ENCODE peak calls at places on chromosomes 5 and 9, in six cellular contexts. D is IMR-90, K is neuronal stem cell, Z is H9, C is H1, I is trophoblast cell. R is an unnamed sample. For H3K4me1, the result is how much of the 10 kb centered on the place peaks cover.

GRCh38 chr9:4955836-4956235 is 29.2 kb upstream of the JAK2 start:
- DNase-seq in D (peak), K (no peak), Z (no peak), C (no peak), I (no peak), R (no peak)

GRCh38 chr5:130055572-130055971 is 151.3 kb downstream of the CHSY3 start:
- DNase-seq in D (no peak), K (no peak), Z (no peak), C (no peak), I (no peak), R (no peak)

GRCh38 chr5:162567644-162568043 is 500.1 kb downstream of the GABRG2 start:
- DNase-seq in D (no peak), K (no peak), Z (no peak), C (no peak), I (no peak), R (no peak)

GRCh38 chr5:128984480-128984879 is 19.2 kb downstream of the SLC27A6 start:
- DNase-seq in D (no peak), K (no peak), Z (no peak), C (no peak), I (no peak), R (peak)

GRCh38 chr9:14263707-14264483 is 50.0 kb downstream of the NFIB start:
- DNase-seq in D (no peak), K (no peak), Z (no peak), C (no peak), I (no peak), R (no peak)

GRCh38 chr9:105242557-105242956 is 1.9 kb upstream of the SLC44A1 start:
- DNase-seq in D (no peak), K (no peak), Z (no peak), C (no peak), I (no peak), R (peak)

GRCh38 chr5:149152317-149152746 is 11.0 kb downstream of the ABLIM3 start:
- DNase-seq in D (peak), K (no peak), Z (no peak), C (no peak), I (no peak), R (peak)

GRCh38 chr5:179285236-179285635 is 60.0 kb downstream of the ADAMTS2 start:
- DNase-seq in D (no peak), K (no peak), Z (no peak), C (no peak), I (no peak), R (peak)

GRCh38 chr5:161713042-161713441 is 27.5 kb downstream of the GABRA6 start:
- DNase-seq in D (no peak), K (no peak), Z (no peak), C (no peak), I (no peak), R (no peak)

GRCh38 chr5:1734271-1734907 is 65.2 kb downstream of the MRPL36 start:
- DNase-seq in D (no peak), K (no peak), Z (no peak), C (no peak), I (no peak), R (no peak)

GRCh38 chr5:128408622-128409021 is 129.4 kb downstream of the FBN2 start:
- DNase-seq in D (peak), K (no peak), Z (no peak), C (no peak), I (no peak), R (peak)

GRCh38 chr9:121262450-121262849 is 5.5 kb upstream of the GSN start:
- DNase-seq in D (no peak), K (no peak), Z (no peak), C (no peak), I (no peak), R (no peak)

GRCh38 chr9:106862115-106862945 is 636 bp upstream of the ZNF462 start:
- DNase-seq in D (peak), K (peak), Z (peak), C (peak), I (peak), R (peak)

GRCh38 chr5:164296603-164297080 is 791.2 kb downstream of the MAT2B start:
- DNase-seq in D (peak), K (peak), Z (peak), C (peak), I (no peak), R (peak)

GRCh38 chr5:175739973-175740372 is 82.1 kb downstream of the HRH2 start:
- DNase-seq in D (no peak), K (no peak), Z (no peak), C (peak), I (no peak), R (no peak)

GRCh38 chr5:164818440-164818839 is 1313.0 kb downstream of the MAT2B start:
- DNase-seq in D (no peak), K (no peak), Z (no peak), C (no peak), I (no peak), R (no peak)

GRCh38 chr5:157511656-157512644 is 51.9 kb downstream of the NIPAL4 start:
- DNase-seq in D (peak), K (no peak), Z (no peak), C (no peak), I (peak), R (peak)

GRCh38 chr9:68951879-68952659 is 61.8 kb downstream of the PRKACG start:
- DNase-seq in D (no peak), K (no peak), Z (no peak), C (no peak), I (no peak), R (no peak)

GRCh38 chr5:178267876-178268275 is 35.3 kb upstream of the PHYKPL start:
- DNase-seq in D (no peak), K (no peak), Z (no peak), C (no peak), I (no peak), R (no peak)

GRCh38 chr5:73039082-73039481 is 81.3 kb upstream of the TMEM171 start:
- DNase-seq in D (peak), K (no peak), Z (peak), C (no peak), I (peak), R (no peak)

GRCh38 chr9:120043448-120043847 is 536.5 kb downstream of the CDK5RAP2 start:
- DNase-seq in D (no peak), K (no peak), Z (no peak), C (no peak), I (peak), R (no peak)

GRCh38 chr5:148156609-148157008 is 11.7 kb upstream of the SPINK14 start:
- DNase-seq in D (no peak), K (no peak), Z (no peak), C (no peak), I (no peak), R (no peak)

GRCh38 chr5:123035950-123036390 is 555 bp downstream of the PPIC start:
- DNase-seq in D (peak), K (peak), Z (peak), C (peak), I (peak), R (peak)

GRCh38 chr9:135126480-135127187 is 39.2 kb downstream of the OLFM1 start:
- DNase-seq in D (no peak), K (no peak), Z (no peak), C (no peak), I (no peak), R (no peak)

GRCh38 chr9:120436937-120437592 is 142.9 kb downstream of the CDK5RAP2 start:
- DNase-seq in D (no peak), K (no peak), Z (no peak), C (no peak), I (no peak), R (no peak)

GRCh38 chr5:72470817-72471216 is 36.4 kb downstream of the ZNF366 start:
- DNase-seq in D (peak), K (no peak), Z (no peak), C (no peak), I (peak), R (no peak)

GRCh38 chr9:136629001-136629878 is 33.5 kb upstream of the EGFL7 start:
- DNase-seq in D (no peak), K (no peak), Z (no peak), C (peak), I (no peak), R (no peak)

GRCh38 chr9:136626066-136626725 is 36.5 kb upstream of the EGFL7 start:
- DNase-seq in D (no peak), K (no peak), Z (no peak), C (peak), I (no peak), R (no peak)

GRCh38 chr9:136626740-136627642 is 35.7 kb upstream of the EGFL7 start:
- DNase-seq in D (no peak), K (no peak), Z (no peak), C (peak), I (no peak), R (no peak)

GRCh38 chr9:136628287-136628686 is 34.4 kb upstream of the EGFL7 start:
- DNase-seq in D (no peak), K (no peak), Z (no peak), C (no peak), I (no peak), R (no peak)

DNA sequence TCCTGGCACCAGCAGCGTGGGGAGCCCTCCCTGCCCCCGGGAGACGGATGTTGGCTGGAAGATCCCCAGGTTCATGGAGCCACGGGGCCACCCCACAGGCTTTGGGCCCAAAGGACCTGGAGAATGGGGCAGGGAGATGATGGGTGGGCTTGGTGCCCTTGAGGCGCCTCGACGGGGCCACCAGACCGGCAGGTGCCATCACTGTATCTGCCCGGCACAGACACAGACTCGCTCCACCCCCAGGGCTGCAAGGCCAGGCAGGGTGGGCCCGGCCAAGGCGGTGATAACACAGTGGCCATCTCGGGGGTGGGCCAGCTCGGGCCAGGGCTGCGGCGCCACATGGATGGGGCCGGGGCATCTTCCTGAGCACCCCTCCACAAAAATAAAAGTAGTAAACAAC is 35.0 kb upstream of the EGFL7 start:
- DNase-seq in D (no peak), K (no peak), Z (no peak), C (peak), I (no peak), R (no peak)
- H3K4me1 ChIP-seq in D (under half), K (under half), Z (under half), C (under half), I (under half), R (under half)

GRCh38 chr9:23777328-23777727 is 48.7 kb downstream of the ELAVL2 start:
- DNase-seq in D (no peak), K (no peak), Z (no peak), C (no peak), I (no peak), R (no peak)
- H4K91ac ChIP-seq in D (no peak), K (no peak), Z (no peak), C (no peak), I (no peak), R (no peak)

GRCh38 chr5:133869675-133869978 is 98.8 kb downstream of the C5orf15 start:
- DNase-seq in D (no peak), K (no peak), Z (no peak), C (no peak), I (no peak), R (no peak)
- H3K4me1 ChIP-seq in D (under half), K (under half), Z (under half), C (under half), I (under half), R (under half)

GRCh38 chr9:123361731-123362560 is 5.9 kb downstream of the CRB2 start:
- DNase-seq in D (no peak), K (no peak), Z (peak), C (no peak), I (no peak), R (no peak)

GRCh38 chr9:123364241-123364824 is 8.3 kb downstream of the CRB2 start:
- DNase-seq in D (peak), K (no peak), Z (no peak), C (no peak), I (no peak), R (peak)

GRCh38 chr9:123360161-123361085 is 4.4 kb downstream of the CRB2 start:
- DNase-seq in D (no peak), K (peak), Z (peak), C (peak), I (no peak), R (peak)

GRCh38 chr9:123361086-123361730 is 5.2 kb downstream of the CRB2 start:
- DNase-seq in D (no peak), K (no peak), Z (no peak), C (no peak), I (no peak), R (no peak)

DNA sequence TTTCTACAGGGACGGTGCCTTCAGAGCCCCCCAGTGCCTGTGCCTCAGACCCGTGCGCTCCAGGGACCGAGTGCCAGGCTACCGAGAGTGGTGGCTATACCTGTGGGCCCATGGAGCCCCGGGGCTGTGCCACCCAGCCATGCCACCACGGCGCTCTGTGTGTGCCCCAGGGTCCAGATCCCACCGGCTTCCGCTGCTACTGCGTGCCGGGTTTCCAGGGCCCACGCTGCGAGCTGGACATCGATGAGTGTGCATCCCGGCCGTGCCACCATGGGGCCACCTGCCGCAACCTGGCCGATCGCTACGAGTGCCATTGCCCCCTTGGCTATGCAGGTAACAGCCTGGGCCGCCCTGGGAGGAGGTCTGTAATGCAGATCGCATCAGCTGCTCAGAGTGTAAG is 6.9 kb downstream of the CRB2 start:
- DNase-seq in D (no peak), K (no peak), Z (no peak), C (no peak), I (no peak), R (no peak)
- H4K91ac ChIP-seq in D (no peak), K (no peak), Z (no peak), C (no peak), I (peak), R (peak)

DNA sequence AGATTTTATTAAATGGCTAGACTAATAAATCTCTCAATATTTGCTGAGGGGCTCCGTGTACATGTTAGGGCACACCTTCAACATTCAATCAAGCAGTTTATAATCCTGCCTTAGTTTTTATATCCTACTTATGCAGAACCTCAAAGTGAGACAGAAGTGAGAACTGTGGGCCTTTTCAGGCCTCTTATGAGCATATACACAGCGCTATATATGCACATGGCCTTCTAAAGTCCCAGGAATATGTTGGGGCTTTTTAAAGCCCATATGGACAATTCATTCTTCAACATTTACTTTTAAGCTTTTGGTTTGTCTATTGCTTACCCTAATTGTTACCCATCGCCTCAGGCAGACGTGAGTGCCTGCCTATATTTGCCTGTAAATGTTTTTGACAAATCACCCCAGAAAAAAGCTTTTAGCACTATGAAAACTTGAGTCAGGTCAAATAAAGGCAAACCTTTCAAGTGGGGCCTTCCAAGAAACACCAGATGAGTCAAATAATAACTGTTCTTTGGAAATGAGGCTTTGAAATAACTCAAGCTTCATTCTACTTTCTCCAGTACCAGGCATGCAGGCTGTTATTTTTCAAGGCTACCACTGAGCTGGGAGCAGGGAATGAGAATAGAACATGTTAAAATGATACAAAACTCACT is 58.2 kb downstream of the ESM1 start:
- DNase-seq in D (no peak), K (no peak), Z (no peak), C (no peak), I (no peak), R (no peak)
- H3K4me1 ChIP-seq in D (under half), K (under half), Z (under half), C (under half), I (under half), R (under half)

GRCh38 chr5:143230676-143230996 is 172.8 kb downstream of the NR3C1 start:
- DNase-seq in D (no peak), K (no peak), Z (no peak), C (no peak), I (no peak), R (no peak)
- H4K91ac ChIP-seq in D (no peak), K (no peak), Z (no peak), C (no peak), I (no peak), R (no peak)

R was measured in mesenchymal stem cell.